ENCODE peak calls at places on chromosomes 5 and 9, in seven cellular contexts. N, A, X, C, L, Q and Y are unnamed samples.

GRCh38 chr9:15824310-15824709 is 271.5 kb downstream of the CCDC171 start:
- DNase-seq in N (no peak), A (no peak), X (no peak), C (no peak), L (no peak), Q (no peak), Y (no peak)

GRCh38 chr5:61498121-61498520 is 166.1 kb downstream of the ZSWIM6 start:
- DNase-seq in N (no peak), A (no peak), X (no peak), C (no peak), L (no peak), Q (no peak), Y (no peak)

GRCh38 chr5:116785101-116785500 is 210.5 kb upstream of the SEMA6A start:
- DNase-seq in N (no peak), A (no peak), X (no peak), C (no peak), L (no peak), Q (no peak), Y (no peak)

GRCh38 chr9:134568116-134568515 is 73.5 kb upstream of the COL5A1 start:
- DNase-seq in N (no peak), A (no peak), X (no peak), C (no peak), L (no peak), Q (no peak), Y (no peak)

GRCh38 chr9:123825337-123825736 is 104.6 kb downstream of the DENND1A start:
- DNase-seq in N (no peak), A (peak; percentile 12), X (no peak), C (no peak), L (no peak), Q (no peak), Y (peak; percentile 13)

GRCh38 chr5:91910247-91910646 is 527.1 kb upstream of the ARRDC3 start:
- DNase-seq in N (no peak), A (no peak), X (no peak), C (no peak), L (no peak), Q (no peak), Y (no peak)

GRCh38 chr5:34820593-34820992 is 18.4 kb upstream of the TTC23L start:
- DNase-seq in N (no peak), A (no peak), X (no peak), C (no peak), L (no peak), Q (no peak), Y (no peak)

GRCh38 chr5:146137967-146138403 is 32.6 kb upstream of the PLAC8L1 start:
- DNase-seq in N (no peak), A (no peak), X (no peak), C (peak; percentile 39), L (no peak), Q (no peak), Y (peak; percentile 65)

GRCh38 chr9:136944094-136944518 is 432 bp downstream of the FBXW5 start:
- DNase-seq in N (no peak), A (peak; percentile 39), X (no peak), C (peak; percentile 10), L (no peak), Q (peak; percentile 91), Y (peak; percentile 49)

GRCh38 chr5:123882946-123883345 is 371.0 kb downstream of the CSNK1G3 start:
- DNase-seq in N (no peak), A (no peak), X (no peak), C (no peak), L (no peak), Q (no peak), Y (no peak)

GRCh38 chr9:82331091-82331490 is 342.5 kb downstream of the SPATA31D1 start:
- DNase-seq in N (no peak), A (no peak), X (no peak), C (no peak), L (no peak), Q (no peak), Y (no peak)